ENCODE peak calls at places on chromosomes 1 and 21, in five cellular contexts. V, C, W, Q and H are unnamed samples.

GRCh38 chr1:73593379-73593778 is 604.6 kb downstream of the LRRIQ3 start:
- DNase-seq in Q (peak; percentile 50), W (no peak), C (no peak), V (peak; percentile 67), H (no peak)

GRCh38 chr1:156866679-156867015 is 6.0 kb downstream of the NTRK1 start:
- DNase-seq in V (no peak), C (no peak), W (no peak), Q (no peak), H (no peak)

GRCh38 chr1:53361541-53361961 is 33.7 kb upstream of the LRP8 start:
- DNase-seq in W (no peak), V (no peak), C (peak; percentile 3), Q (peak; percentile 16), H (peak; percentile 3)

GRCh38 chr1:183808296-183809027 is 3.5 kb downstream of the RGL1 start:
- DNase-seq in V (no peak), C (no peak), Q (no peak), W (no peak), H (no peak)

GRCh38 chr1:158115126-158115525 is 65.6 kb upstream of the CD1D start:
- DNase-seq in C (no peak), Q (no peak), V (no peak), W (no peak), H (no peak)

GRCh38 chr1:67855444-67855843 is 22.2 kb upstream of the GNG12 start:
- DNase-seq in Q (no peak), C (no peak), V (no peak), W (no peak), H (no peak)

GRCh38 chr1:18895317-18895716 is 7.0 kb downstream of the ALDH4A1 start:
- DNase-seq in C (no peak), V (no peak), W (no peak), Q (no peak), H (no peak)

GRCh38 chr1:118115567-118116272 is 69.3 kb downstream of the SPAG17 start:
- DNase-seq in V (no peak), W (no peak), Q (no peak), C (no peak), H (no peak)

GRCh38 chr1:237910834-237911233 is 20.1 kb upstream of the ZP4 start:
- DNase-seq in C (no peak), V (no peak), Q (no peak), W (no peak), H (no peak)

GRCh38 chr1:155173478-155174333 is at the start of gene TRIM46:
- DNase-seq in C (no peak), Q (peak; percentile 25), W (no peak), V (no peak), H (no peak)

GRCh38 chr21:34642211-34643075 is 26.4 kb upstream of the CLIC6 start:
- DNase-seq in V (no peak), Q (no peak), C (no peak), W (no peak), H (no peak)

GRCh38 chr1:156371553-156372264 is 2.7 kb downstream of the RHBG start:
- DNase-seq in Q (no peak), C (peak; percentile 58), W (no peak), V (peak; percentile 51), H (no peak)

GRCh38 chr1:153919879-153920852 is 2.6 kb downstream of the GATAD2B start:
- DNase-seq in Q (no peak), W (no peak), C (no peak), V (no peak), H (peak; percentile 82)

GRCh38 chr1:202811296-202812175 is 782 bp downstream of the PCAT6 start:
- DNase-seq in Q (no peak), V (no peak), W (peak; percentile 12), C (peak; percentile 32), H (no peak)

GRCh38 chr21:25979845-25980433 is 190.6 kb downstream of the APP start:
- DNase-seq in W (no peak), Q (no peak), V (no peak), C (no peak), H (no peak)

GRCh38 chr1:39105061-39105840 is 79.1 kb downstream of the NDUFS5 start:
- DNase-seq in C (peak; percentile 74), V (peak; percentile 77), W (peak; percentile 72), Q (peak; percentile 84), H (peak; percentile 66)

GRCh38 chr1:168774241-168774640 is 45.2 kb upstream of the DPT start:
- DNase-seq in V (peak; percentile 32), W (peak; percentile 56), Q (no peak), C (peak; percentile 67), H (no peak)

GRCh38 chr1:241998412-241998921 is 431 bp downstream of the MAP1LC3C start:
- DNase-seq in Q (peak; percentile 41), V (peak; percentile 72), W (peak; percentile 81), C (peak; percentile 74), H (peak; percentile 85)

GRCh38 chr1:35231287-35231686 is 37.2 kb upstream of the ZMYM4 start:
- DNase-seq in W (no peak), Q (no peak), C (no peak), V (no peak), H (no peak)

GRCh38 chr1:39691383-39692151 is at the start of gene HPCAL4:
- DNase-seq in W (peak; percentile 89), V (peak; percentile 94), C (peak; percentile 78), Q (peak; percentile 96), H (peak; percentile 98)

GRCh38 chr1:117644696-117645311 is 39.0 kb downstream of the TENT5C start:
- DNase-seq in V (no peak), Q (no peak), W (no peak), C (no peak), H (no peak)

GRCh38 chr1:63350320-63350719 is 17.1 kb upstream of the ALG6 start:
- DNase-seq in C (no peak), Q (no peak), V (no peak), W (no peak), H (no peak)

GRCh38 chr1:148263906-148264255 is 111.8 kb upstream of the NBPF11 start:
- DNase-seq in V (no peak), W (no peak), C (no peak), Q (peak; percentile 27), H (no peak)

GRCh38 chr1:42931108-42931539 is 27.5 kb downstream of the SLC2A1 start:
- DNase-seq in W (no peak), C (no peak), V (peak; percentile 43), Q (no peak), H (peak; percentile 57)

GRCh38 chr21:45309069-45309521 is 21.4 kb upstream of the POFUT2 start:
- DNase-seq in W (peak; percentile 77), C (peak; percentile 73), V (no peak), Q (peak; percentile 47), H (peak; percentile 37)

GRCh38 chr1:222266223-222267215 is 281.4 kb downstream of the HHIPL2 start:
- DNase-seq in C (no peak), Q (no peak), V (no peak), W (no peak), H (no peak)

GRCh38 chr1:47755368-47755990 is 241.7 kb downstream of the TRABD2B start:
- DNase-seq in W (no peak), C (no peak), V (no peak), Q (peak; percentile 35), H (no peak)

GRCh38 chr1:172446547-172446946 is 2.7 kb upstream of the PIGC start:
- DNase-seq in C (no peak), V (no peak), W (no peak), Q (no peak), H (no peak)
- H3K4me1 ChIP-seq in C (peaks cover 3% of the 10 kb centered on the region), V (peaks cover 6% of the 10 kb centered on the region), W (peaks cover 48% of the 10 kb centered on the region), Q (peaks cover 52% of the 10 kb centered on the region), H (peaks cover 4% of the 10 kb centered on the region)

GRCh38 chr21:43931454-43931853 is 66.4 kb downstream of the AGPAT3 start:
- DNase-seq in C (no peak), W (no peak), V (no peak), Q (no peak), H (no peak)

GRCh38 chr21:43932005-43932404 is 67.0 kb downstream of the AGPAT3 start:
- DNase-seq in V (no peak), W (no peak), Q (no peak), C (no peak), H (no peak)

GRCh38 chr21:43929217-43929971 is 64.4 kb downstream of the AGPAT3 start:
- DNase-seq in V (no peak), Q (peak; percentile 72), C (no peak), W (peak; percentile 83), H (no peak)

GRCh38 chr21:43930074-43930847 is 65.2 kb downstream of the AGPAT3 start:
- DNase-seq in C (no peak), Q (no peak), V (no peak), W (no peak), H (no peak)

DNA sequence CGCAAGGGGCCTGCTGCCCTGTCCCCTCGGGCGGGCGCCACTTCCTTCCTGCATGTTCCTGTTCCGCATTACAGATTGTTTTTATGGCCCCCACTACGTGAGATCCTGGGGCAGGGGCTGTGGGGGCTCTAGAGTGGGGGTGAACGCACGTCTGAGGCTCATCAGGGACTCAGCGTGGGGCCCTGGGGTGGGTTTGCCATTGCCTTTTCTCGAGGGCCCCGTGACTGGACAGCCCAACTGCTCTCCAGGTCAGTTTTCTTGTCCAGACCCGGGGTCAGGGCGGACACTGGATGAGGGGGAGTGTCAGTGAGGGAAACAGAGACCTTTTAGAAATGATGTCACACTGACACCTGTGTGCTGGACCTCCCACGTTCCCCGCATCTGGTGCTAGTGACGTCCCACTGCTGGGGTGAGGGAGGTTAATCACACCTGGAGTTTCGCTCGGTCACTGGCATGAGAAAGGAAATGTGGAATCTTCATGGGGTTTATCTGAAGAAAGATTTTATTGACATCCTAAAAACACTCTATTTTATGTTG is 65.9 kb downstream of the AGPAT3 start:
- DNase-seq in V (no peak), W (no peak), Q (no peak), C (no peak), H (no peak)
- H3K4me1 ChIP-seq in V (peaks cover 15% of the 10 kb centered on the region), W (peaks cover 12% of the 10 kb centered on the region), Q (peaks cover 48% of the 10 kb centered on the region), C (no peaks in the 10 kb centered on the region), H (peaks cover 9% of the 10 kb centered on the region)

DNA sequence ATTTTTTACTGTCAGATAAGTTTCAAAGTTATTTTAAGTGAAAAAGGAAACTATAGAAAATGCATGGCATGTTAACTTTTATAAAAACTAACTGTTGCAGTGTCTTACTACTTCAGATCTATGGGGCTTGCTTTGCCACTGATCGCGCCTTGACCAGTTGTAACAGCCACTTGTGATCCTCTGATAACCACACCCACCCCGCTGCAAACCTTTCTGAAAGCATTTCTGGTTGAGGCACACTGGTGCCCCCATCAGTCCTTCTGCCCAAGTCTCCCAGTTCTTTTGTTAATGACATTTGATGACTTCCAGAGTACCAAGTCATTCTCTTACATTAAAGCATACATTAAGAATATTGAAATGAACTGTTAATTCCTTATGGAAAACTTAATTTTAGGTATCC is 64.9 kb downstream of the PRDM2 start:
- DNase-seq in V (no peak), Q (no peak), W (no peak), C (no peak), H (no peak)
- H3K4me1 ChIP-seq in V (peaks cover 18% of the 10 kb centered on the region), Q (peaks cover 95% of the 10 kb centered on the region), W (peaks cover 87% of the 10 kb centered on the region), C (no peaks in the 10 kb centered on the region), H (peaks cover 16% of the 10 kb centered on the region)

DNA sequence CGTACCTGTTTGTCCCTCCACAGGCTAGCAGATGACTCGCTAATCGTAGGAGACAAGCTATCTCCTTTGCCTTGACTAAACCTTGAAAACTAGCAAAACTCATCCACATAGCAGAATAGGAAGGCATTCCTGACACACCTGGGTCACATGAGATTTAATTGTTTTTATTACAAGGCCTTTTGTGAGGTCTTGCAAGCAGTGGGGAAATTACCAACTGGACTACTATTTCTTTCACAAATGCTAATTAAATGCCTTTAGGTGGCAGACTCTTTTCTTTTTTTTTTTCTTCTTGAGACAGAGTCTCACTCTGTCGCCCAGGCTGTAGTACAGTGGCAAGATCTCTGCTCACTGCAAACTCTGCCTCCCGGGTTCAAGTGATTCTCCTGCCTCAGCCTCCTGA is 39.1 kb upstream of the ZNF326 start:
- DNase-seq in C (no peak), Q (no peak), V (no peak), W (no peak), H (no peak)
- H3K4me1 ChIP-seq in C (no peaks in the 10 kb centered on the region), Q (peaks cover 6% of the 10 kb centered on the region), V (no peaks in the 10 kb centered on the region), W (peaks cover 11% of the 10 kb centered on the region), H (peaks cover 41% of the 10 kb centered on the region)